ENCODE peak calls at places on chromosomes 16 and 17, in six cellular contexts. J is A549, O is esophagus muscularis mucosa, A is heart left ventricle, U is breast epithelium, F is testis. X is an unnamed sample.

GRCh38 chr16:10989494-10989893 is 45.1 kb downstream of the CLEC16A start:
- DNase-seq in J (no peak), O (no peak), U (no peak), F (no peak), A (no peak), X (no peak)

GRCh38 chr16:85479972-85480726 is 133.0 kb upstream of the GSE1 start:
- DNase-seq in F (peak; percentile 38), J (peak; percentile 67), U (no peak), A (no peak), O (no peak), X (no peak)

GRCh38 chr16:21611546-21612384 is 12.4 kb downstream of the METTL9 start:
- DNase-seq in A (no peak), F (no peak), O (no peak), J (no peak), U (no peak), X (no peak)

GRCh38 chr16:10253344-10253855 is 71.2 kb upstream of the GRIN2A start:
- DNase-seq in J (no peak), F (no peak), O (no peak), U (no peak), A (no peak), X (no peak)

GRCh38 chr17:50258647-50259483 is 15.4 kb upstream of the TMEM92 start:
- DNase-seq in J (no peak), A (no peak), F (no peak), O (peak; percentile 80), U (no peak), X (no peak)

GRCh38 chr17:72346306-72346705 is 225.5 kb downstream of the SOX9 start:
- DNase-seq in F (no peak), U (no peak), O (no peak), J (no peak), A (no peak), X (no peak)

GRCh38 chr17:17710728-17711541 is 29.7 kb downstream of the RAI1 start:
- DNase-seq in O (no peak), F (no peak), J (peak; percentile 95), A (no peak), U (peak; percentile 81), X (no peak)

GRCh38 chr16:28925386-28926228 is 569 bp upstream of the RABEP2 start:
- DNase-seq in O (peak; percentile 95), A (peak; percentile 89), F (peak; percentile 80), U (peak; percentile 67), J (peak; percentile 84), X (no peak)

GRCh38 chr16:66135376-66135775 is 231.1 kb upstream of the CDH5 start:
- DNase-seq in J (no peak), F (peak; percentile 60), O (no peak), U (peak; percentile 32), A (no peak), X (no peak)

GRCh38 chr17:34713687-34714086 is 134.3 kb downstream of the TMEM132E start:
- DNase-seq in O (peak; percentile 70), J (no peak), U (no peak), A (no peak), F (no peak), X (no peak)

GRCh38 chr17:10713336-10713735 is 15.9 kb downstream of the ADPRM start:
- DNase-seq in A (no peak), O (no peak), U (no peak), J (no peak), F (no peak), X (no peak)

GRCh38 chr17:29565643-29566472 is 979 bp downstream of the ABHD15 start:
- DNase-seq in U (no peak), O (no peak), F (peak; percentile 26), J (peak; percentile 79), A (no peak), X (peak; percentile 64)
- TF ChIP-seq CTCF in U (no peak), O (no peak), F (no peak), J (peak; percentile 46), A (no peak), X (no peak)

DNA sequence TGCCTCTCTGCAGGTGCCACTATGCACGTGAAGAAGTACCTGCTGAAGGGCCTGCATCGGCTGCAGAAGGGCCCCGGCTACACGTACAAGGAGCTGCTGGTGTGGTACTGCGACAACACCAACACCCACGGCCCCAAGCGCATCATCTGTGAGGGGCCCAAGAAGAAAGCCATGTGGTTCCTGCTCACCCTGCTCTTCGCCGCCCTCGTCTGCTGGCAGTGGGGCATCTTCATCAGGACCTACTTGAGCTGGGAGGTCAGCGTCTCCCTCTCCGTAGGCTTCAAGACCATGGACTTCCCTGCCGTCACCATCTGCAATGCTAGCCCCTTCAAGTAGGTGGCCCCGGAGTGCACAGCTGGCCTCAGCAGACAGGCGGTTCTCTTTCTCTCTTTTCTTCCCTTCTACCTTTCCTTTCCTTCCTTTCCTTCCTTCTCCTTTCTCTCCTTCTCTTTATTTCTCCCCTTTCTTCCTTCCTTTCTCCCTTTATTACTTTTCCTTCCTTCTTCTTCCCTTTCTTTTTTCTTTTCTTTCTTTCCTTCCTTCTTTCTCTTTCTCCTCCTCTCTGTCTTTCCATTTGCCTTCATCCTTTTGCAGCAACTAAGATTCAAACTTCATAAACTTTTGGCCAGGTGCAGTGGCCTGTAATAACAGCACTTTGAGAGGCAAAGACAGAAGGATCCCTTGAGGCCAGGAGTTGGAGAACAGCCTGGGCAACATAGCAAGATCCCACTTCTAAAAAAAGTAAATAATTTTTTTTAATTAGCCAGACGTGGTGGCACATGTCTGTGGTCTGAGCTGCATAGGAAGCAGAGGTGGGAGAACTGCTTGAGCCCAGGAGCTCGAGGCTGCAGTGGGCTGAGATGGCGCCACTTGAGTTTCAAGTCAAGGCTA is 46.7 kb downstream of the SCNN1B start:
- DNase-seq in O (no peak), A (no peak), J (peak; percentile 53), U (no peak), F (no peak), X (no peak)
- H3K9me3 ChIP-seq in O (no peaks in the 10 kb centered on the region), A (no peaks in the 10 kb centered on the region), J (no peaks in the 10 kb centered on the region), U (no peaks in the 10 kb centered on the region), F (no peaks in the 10 kb centered on the region), X (no peaks in the 10 kb centered on the region)

DNA sequence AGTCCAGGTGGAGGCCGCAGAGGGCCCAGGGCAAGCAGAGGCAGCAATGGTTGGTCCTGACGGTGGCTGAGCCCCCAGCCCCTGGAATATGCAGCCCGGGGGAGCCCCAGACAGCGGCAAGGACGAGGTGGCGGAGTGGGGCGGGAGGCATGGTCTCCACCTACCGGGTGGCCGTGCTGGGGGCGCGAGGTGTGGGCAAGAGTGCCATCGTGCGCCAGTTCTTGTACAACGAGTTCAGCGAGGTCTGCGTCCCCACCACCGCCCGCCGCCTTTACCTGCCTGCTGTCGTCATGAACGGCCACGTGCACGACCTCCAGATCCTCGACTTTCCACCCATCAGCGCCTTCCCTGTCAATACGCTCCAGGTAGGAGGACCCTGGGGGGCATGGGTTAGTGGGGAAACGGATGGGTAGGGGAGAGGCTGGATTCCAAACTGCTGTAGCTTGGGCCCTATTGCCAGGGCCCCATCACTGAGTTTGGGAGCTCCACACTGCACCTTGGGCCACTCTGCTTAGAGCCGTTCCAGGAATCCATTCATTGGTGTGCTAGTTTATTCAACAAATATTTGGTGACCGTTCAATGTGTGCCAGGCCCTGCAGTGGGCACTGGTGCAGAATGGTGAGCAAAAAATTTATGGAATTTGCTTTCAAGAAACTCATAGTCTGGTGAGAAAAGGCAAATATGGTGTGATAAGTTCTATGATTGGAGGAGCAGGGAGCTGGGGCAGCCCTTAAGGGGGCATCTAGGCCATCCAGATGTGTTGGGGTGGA is 3.8 kb downstream of the RASL10B start:
- DNase-seq in J (no peak), U (no peak), O (no peak), F (no peak), A (no peak), X (no peak)
- TF ChIP-seq POLR2A in J (no peak), U (no peak), O (no peak), F (no peak), A (no peak), X (no peak)

GRCh38 chr17:58538801-58539410 is 24.5 kb upstream of the MTMR4 start:
- DNase-seq in U (no peak), J (no peak), A (no peak), O (no peak), F (no peak), X (no peak)

GRCh38 chr17:58539703-58540102 is 25.3 kb upstream of the MTMR4 start:
- DNase-seq in O (no peak), F (no peak), U (no peak), J (no peak), A (no peak), X (no peak)

GRCh38 chr17:58536541-58536940 is 22.1 kb upstream of the MTMR4 start:
- DNase-seq in J (no peak), O (no peak), U (no peak), A (no peak), F (no peak), X (no peak)

GRCh38 chr17:58537266-58537665 is 22.8 kb upstream of the MTMR4 start:
- DNase-seq in F (no peak), O (no peak), J (no peak), A (no peak), U (no peak), X (no peak)

DNA sequence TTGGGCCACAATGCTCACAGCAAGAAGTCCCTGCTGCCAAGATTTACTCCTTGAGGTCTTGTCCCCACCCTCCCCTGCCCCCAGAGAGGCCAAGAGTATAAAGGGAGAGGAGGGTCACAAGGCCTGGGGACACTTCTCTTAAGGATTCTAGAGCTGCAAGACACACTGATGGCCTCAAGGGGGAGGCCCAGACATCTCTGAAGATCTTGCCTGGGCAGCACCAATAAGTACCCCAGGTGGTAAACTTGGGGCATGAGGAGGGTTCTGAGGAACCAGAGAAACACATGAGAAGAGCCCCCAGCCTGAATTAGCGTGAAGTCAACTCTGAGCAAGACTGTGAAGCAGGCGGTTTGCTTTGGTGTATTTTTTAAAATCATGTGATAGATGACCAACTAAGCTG is 26.8 kb upstream of the MTMR4 start:
- DNase-seq in O (no peak), U (no peak), F (no peak), J (peak; percentile 43), A (no peak), X (no peak)
- TF ChIP-seq CTCF in O (no peak), U (no peak), F (peak; percentile 18), J (peak; percentile 12), A (no peak), X (peak; percentile 9)

GRCh38 chr17:26807024-26807423 is 486.9 kb upstream of the WSB1 start:
- DNase-seq in A (no peak), F (no peak), O (no peak), U (no peak), J (no peak), X (no peak)
- H3K9me3 ChIP-seq in A (peaks cover 14% of the 10 kb centered on the region), F (no peaks in the 10 kb centered on the region), O (no peaks in the 10 kb centered on the region), U (peaks cover 82% of the 10 kb centered on the region), J (peaks cover 43% of the 10 kb centered on the region), X (peaks cover 40% of the 10 kb centered on the region)

X was measured in right lobe of liver.